ENCODE peak calls at places on chromosomes 1 and 21, in nine cellular contexts. C is NCI-H510A treated with DMSO at 0.1 percent for 48 hours, H is OCI-LY7, G is uterus, E is HTR-8/SVneo, A is posterior vena cava, S is osteocyte, L is colonic mucosa, K is GM12892. Y is an unnamed sample.

GRCh38 chr1:1891349-1892078 is 627 bp upstream of the GNB1 start:
- DNase-seq in C (peak), H (peak), G (peak), E (peak), A (peak), S (peak), L (peak), K (peak), Y (peak)

GRCh38 chr1:243575070-243575469 is 275.0 kb downstream of the AKT3 start:
- DNase-seq in C (no peak), H (no peak), G (no peak), E (no peak), A (no peak), S (no peak), L (no peak), K (no peak), Y (no peak)

GRCh38 chr1:17732475-17732874 is 22.7 kb upstream of the ACTL8 start:
- DNase-seq in C (no peak), H (no peak), G (no peak), E (no peak), A (no peak), S (no peak), L (no peak), K (no peak), Y (no peak)

GRCh38 chr21:34598931-34599400 is 15.9 kb downstream of the RCAN1 start:
- DNase-seq in C (peak), H (no peak), G (no peak), E (no peak), A (no peak), S (no peak), L (no peak), K (no peak), Y (peak)

GRCh38 chr1:36775716-36776115 is 258.6 kb downstream of the GRIK3 start:
- DNase-seq in C (peak), H (no peak), G (no peak), E (no peak), A (no peak), S (no peak), L (no peak), K (no peak), Y (no peak)

GRCh38 chr1:33893147-33893830 is 29.4 kb downstream of the HMGB4 start:
- DNase-seq in C (no peak), H (no peak), G (no peak), E (no peak), A (no peak), S (no peak), L (no peak), K (no peak), Y (no peak)

GRCh38 chr1:212283741-212284140 is 1.5 kb upstream of the PPP2R5A start:
- DNase-seq in C (no peak), H (no peak), G (no peak), E (no peak), A (no peak), S (no peak), L (peak), K (no peak), Y (no peak)

GRCh38 chr1:14599173-14599754 is 779 bp downstream of the KAZN start:
- DNase-seq in C (no peak), H (no peak), G (no peak), E (no peak), A (no peak), S (no peak), L (no peak), K (peak), Y (no peak)

GRCh38 chr1:117690230-117690629 is 84.4 kb downstream of the TENT5C start:
- DNase-seq in C (no peak), H (no peak), G (no peak), E (no peak), A (no peak), S (no peak), L (no peak), K (no peak), Y (no peak)

GRCh38 chr1:93591291-93591832 is 90.3 kb downstream of the BCAR3 start:
- DNase-seq in C (no peak), H (no peak), G (no peak), E (no peak), A (no peak), S (no peak), L (no peak), K (no peak), Y (peak)

GRCh38 chr1:151158311-151158710 is 1.9 kb downstream of the TNFAIP8L2 start:
- DNase-seq in C (no peak), H (no peak), G (no peak), E (no peak), A (peak), S (no peak), L (no peak), K (no peak), Y (no peak)

GRCh38 chr1:30888391-30888790 is 20.2 kb downstream of the SDC3 start:
- DNase-seq in C (no peak), H (no peak), G (peak), E (no peak), A (peak), S (no peak), L (no peak), K (no peak), Y (peak)

GRCh38 chr1:55310517-55310927 is 95.4 kb upstream of the USP24 start:
- DNase-seq in C (no peak), H (no peak), G (no peak), E (peak), A (no peak), S (no peak), L (no peak), K (no peak), Y (peak)

GRCh38 chr1:37238376-37239224 is 204.3 kb upstream of the GRIK3 start:
- DNase-seq in C (peak), H (no peak), G (no peak), E (no peak), A (no peak), S (no peak), L (no peak), K (no peak), Y (no peak)

GRCh38 chr1:221678014-221678413 is 63.9 kb downstream of the DUSP10 start:
- DNase-seq in C (no peak), H (no peak), G (no peak), E (no peak), A (no peak), S (no peak), L (no peak), K (no peak), Y (no peak)

Y was measured in SW480.